ENCODE peak calls at places on chromosomes 3 and 15, in four cellular contexts. P, G, Y and H are unnamed samples.

GRCh38 chr3:143119974-143120715 is 574 bp downstream of the CHST2 start:
- DNase-seq in P (peak), Y (no peak), G (peak), H (peak)

GRCh38 chr3:102006812-102007485 is 157.6 kb downstream of the NFKBIZ start:
- DNase-seq in G (peak), Y (no peak), P (peak), H (peak)

GRCh38 chr15:59367022-59367451 is 5.6 kb downstream of the MYO1E start:
- DNase-seq in Y (no peak), G (peak), P (peak), H (peak)

GRCh38 chr15:57158589-57158988 is 217.7 kb upstream of the CGNL1 start:
- DNase-seq in Y (no peak), G (no peak), P (no peak), H (peak)

GRCh38 chr15:66734961-66735908 is 33.2 kb downstream of the SMAD6 start:
- DNase-seq in P (no peak), Y (no peak), G (no peak), H (no peak)

GRCh38 chr3:55609230-55610100 is 122.4 kb upstream of the WNT5A start:
- DNase-seq in G (no peak), Y (no peak), P (no peak), H (no peak)

GRCh38 chr3:4533489-4534443 is 40.6 kb downstream of the ITPR1 start:
- DNase-seq in P (no peak), G (no peak), Y (no peak), H (peak)

GRCh38 chr3:186476044-186476468 is 68.1 kb downstream of the CRYGS start:
- DNase-seq in G (peak), Y (no peak), P (no peak), H (no peak)

GRCh38 chr3:156948402-156949210 is 122.5 kb downstream of the LEKR1 start:
- DNase-seq in P (no peak), Y (no peak), G (no peak), H (no peak)

GRCh38 chr15:26294062-26294689 is 431.0 kb upstream of the ATP10A start:
- DNase-seq in P (no peak), Y (no peak), G (no peak), H (no peak)

GRCh38 chr15:64634576-64635485 is 140.6 kb downstream of the RBPMS2 start:
- DNase-seq in P (peak), Y (no peak), G (no peak), H (peak)

GRCh38 chr3:183555541-183556081 is at the start of gene KLHL6:
- DNase-seq in Y (no peak), P (no peak), G (no peak), H (peak)

GRCh38 chr3:38648659-38649499 is 608 bp downstream of the SCN5A start:
- DNase-seq in P (no peak), G (no peak), Y (peak), H (no peak)

GRCh38 chr3:150346956-150347863 is 60.9 kb upstream of the TSC22D2 start:
- DNase-seq in G (peak), P (no peak), Y (no peak), H (no peak)

GRCh38 chr3:60698117-60698516 is 553.1 kb downstream of the FHIT start:
- DNase-seq in Y (no peak), P (no peak), G (no peak), H (no peak)

GRCh38 chr3:29171583-29171990 is 109.3 kb upstream of the RBMS3 start:
- DNase-seq in G (peak), Y (no peak), P (no peak), H (peak)
- H3K4me3 ChIP-seq in G (no peak), Y (no peak), P (no peak), H (no peak)

GRCh38 chr15:78004919-78005634 is 72.4 kb downstream of the TBC1D2B start:
- DNase-seq in G (peak), P (peak), Y (peak), H (peak)
- TF ChIP-seq CTCF in G (peak), P (peak), Y (no peak), H (peak)

DNA sequence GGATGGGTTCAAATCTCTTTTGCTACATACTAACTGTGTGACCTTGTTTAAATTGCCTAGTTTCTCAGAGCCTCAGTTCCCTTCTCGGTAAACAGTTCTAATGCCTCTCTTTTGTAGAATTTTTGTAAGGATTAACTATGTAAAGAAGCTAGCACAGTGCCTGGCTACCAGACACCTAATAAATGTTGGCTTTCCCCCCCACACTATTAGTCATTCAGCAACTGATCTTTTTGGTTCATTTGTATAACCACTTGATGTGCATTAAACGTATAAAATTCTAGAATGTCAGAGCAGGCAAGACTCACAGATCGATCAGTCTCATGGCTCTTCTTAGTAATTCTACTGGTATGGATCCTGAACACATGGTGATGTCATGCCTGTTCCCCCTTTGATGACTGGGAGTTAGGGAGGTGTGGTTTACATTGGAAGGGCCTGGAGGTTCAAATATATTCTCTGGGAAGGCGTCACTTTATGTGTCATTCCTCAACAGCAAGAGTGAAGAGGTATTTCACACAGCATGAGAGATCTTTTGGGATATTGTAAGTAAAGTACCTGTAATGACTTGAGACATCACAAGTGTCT is 6.5 kb downstream of the TAGLN3 start:
- DNase-seq in Y (no peak), G (no peak), P (no peak), H (no peak)
- H3K4me3 ChIP-seq in Y (no peak), G (no peak), P (no peak), H (no peak)

GRCh38 chr3:126389112-126389791 is 5.5 kb upstream of the CFAP100 start:
- DNase-seq in Y (peak), G (peak), P (peak), H (peak)
- TF ChIP-seq CTCF in Y (peak), G (peak), P (peak), H (peak)

GRCh38 chr15:77417642-77418041 is 2.3 kb downstream of the PEAK1 start:
- DNase-seq in G (peak), P (no peak), Y (no peak), H (peak)
- H3K4me3 ChIP-seq in G (no peak), P (no peak), Y (no peak), H (no peak)

GRCh38 chr15:48672206-48672605 is 26.7 kb upstream of the FBN1 start:
- DNase-seq in P (no peak), G (no peak), Y (no peak), H (peak)

GRCh38 chr15:48664436-48664835 is 18.9 kb upstream of the FBN1 start:
- DNase-seq in P (no peak), Y (no peak), G (no peak), H (no peak)

GRCh38 chr15:48671381-48672022 is 26.0 kb upstream of the FBN1 start:
- DNase-seq in Y (peak), G (peak), P (no peak), H (peak)

GRCh38 chr15:48667701-48668100 is 22.2 kb upstream of the FBN1 start:
- DNase-seq in Y (no peak), G (peak), P (no peak), H (peak)
- TF ChIP-seq CTCF in Y (no peak), G (no peak), P (no peak), H (no peak)

GRCh38 chr3:21751891-21752290 is 881 bp upstream of the ZNF385D start:
- DNase-seq in P (no peak), G (no peak), Y (no peak), H (no peak)

GRCh38 chr3:21750831-21751391 is at the start of gene ZNF385D:
- DNase-seq in Y (peak), P (peak), G (peak), H (peak)

GRCh38 chr3:21750291-21750690 is 719 bp downstream of the ZNF385D start:
- DNase-seq in G (peak), Y (no peak), P (no peak), H (peak)

GRCh38 chr3:21745971-21746370 is 5.0 kb downstream of the ZNF385D start:
- DNase-seq in Y (no peak), P (no peak), G (no peak), H (peak)

DNA sequence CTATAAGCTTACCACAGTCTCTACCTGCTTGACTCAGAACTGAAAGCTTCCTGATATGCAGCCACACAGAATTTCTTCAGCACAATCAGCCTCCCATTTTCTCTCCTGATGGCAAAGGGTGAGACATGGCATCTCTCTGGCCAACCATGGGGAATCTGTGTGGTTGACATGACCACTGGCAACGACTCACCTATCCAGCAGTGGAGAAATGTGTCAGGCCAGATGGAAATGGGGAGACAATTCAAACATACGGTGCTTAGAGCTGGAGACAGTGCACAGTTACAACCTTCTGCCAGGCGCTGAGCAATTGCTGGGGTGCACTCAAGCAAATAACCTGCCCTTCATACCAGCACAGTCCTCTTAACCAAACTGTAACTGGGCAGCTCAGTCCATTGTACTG is 3.6 kb downstream of the ZNF385D start:
- DNase-seq in P (no peak), G (no peak), Y (no peak), H (peak)
- H3K4me3 ChIP-seq in P (no peak), G (no peak), Y (no peak), H (no peak)

DNA sequence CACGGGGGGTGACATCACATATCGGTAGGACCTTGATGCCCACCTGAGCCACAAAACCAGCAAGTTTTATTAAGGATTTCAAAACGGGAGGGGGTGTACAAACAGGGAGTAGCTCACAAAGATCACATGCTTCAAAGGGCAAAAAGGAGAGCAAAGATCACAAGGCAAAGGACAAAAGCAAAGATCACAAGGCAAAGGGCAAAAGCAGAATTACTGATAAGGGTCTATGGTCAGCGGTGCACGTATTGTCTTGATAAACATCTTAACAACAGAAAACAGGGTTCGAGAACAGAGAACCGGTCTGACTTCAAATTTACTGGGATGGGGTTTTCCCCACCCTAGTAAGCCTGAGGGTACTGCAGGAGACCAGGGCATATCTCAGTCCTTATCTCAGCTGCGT is 143.5 kb upstream of the LPP start:
- DNase-seq in P (no peak), Y (no peak), G (no peak), H (no peak)
- TF ChIP-seq CTCF in P (no peak), Y (no peak), G (no peak), H (no peak)

GRCh38 chr15:68844856-68845550 is 24.3 kb upstream of the ANP32A start:
- DNase-seq in P (no peak), G (no peak), Y (no peak), H (no peak)

GRCh38 chr15:68846851-68847439 is 26.2 kb upstream of the ANP32A start:
- DNase-seq in G (no peak), P (no peak), Y (no peak), H (no peak)

GRCh38 chr15:68843425-68844311 is 23.0 kb upstream of the ANP32A start:
- DNase-seq in P (peak), G (peak), Y (no peak), H (peak)

DNA sequence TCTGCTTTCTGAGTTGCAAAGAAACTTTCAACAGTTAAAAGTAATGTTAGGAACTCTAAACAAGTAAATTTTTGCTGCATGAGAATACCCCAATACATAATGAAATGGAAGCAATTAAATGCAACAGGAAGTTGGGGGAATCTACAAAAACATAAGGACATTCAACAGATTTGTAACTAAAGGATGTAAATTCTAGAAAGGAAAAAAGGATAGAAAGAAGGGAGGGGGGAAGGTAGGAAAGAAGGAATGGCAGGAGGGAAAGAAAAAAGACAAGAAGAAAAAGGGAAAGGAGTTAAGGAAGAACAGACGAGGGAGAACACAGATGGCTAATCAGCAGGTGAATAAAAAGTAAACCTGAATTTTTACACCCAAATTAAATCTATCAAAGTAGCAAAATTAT is 22.3 kb upstream of the ANP32A start:
- DNase-seq in G (no peak), Y (no peak), P (no peak), H (no peak)
- H3K4me3 ChIP-seq in G (no peak), Y (no peak), P (no peak), H (no peak)